ENCODE peak calls at places on chromosomes 7 and 10, in four cellular contexts. One of them, this sample, is unnamed.
A peak's percentile ranks its signal among the peaks of the same experiment; 100 is the strongest.

GRCh38 chr10:107834706-107835105 is 670.2 kb upstream of the SORCS1 start:
- DNase-seq in K562: no peak
- DNase-seq in HepG2: no peak
- DNase-seq in GM12878: no peak
- DNase-seq in this sample: no peak

GRCh38 chr10:69558559-69558958 is 14.7 kb downstream of the NEUROG3 start:
- DNase-seq in HepG2: no peak
- DNase-seq in K562: no peak
- DNase-seq in GM12878: no peak
- DNase-seq in this sample: no peak

GRCh38 chr10:50622497-50623298 is 1.1 kb downstream of the SGMS1 start:
- DNase-seq in HepG2: no peak
- DNase-seq in K562: peak; percentile 68
- DNase-seq in GM12878: no peak
- DNase-seq in this sample: peak; percentile 25

GRCh38 chr10:50396491-50397311 is 145.4 kb upstream of the ASAH2 start:
- DNase-seq in GM12878: no peak
- DNase-seq in HepG2: no peak
- DNase-seq in K562: peak; percentile 75
- DNase-seq in this sample: no peak

GRCh38 chr10:74934100-74934812 is 107.9 kb downstream of the KAT6B start:
- DNase-seq in K562: no peak
- DNase-seq in GM12878: no peak
- DNase-seq in HepG2: no peak
- DNase-seq in this sample: no peak

GRCh38 chr7:109956916-109957315 is 1134.0 kb upstream of the LRRN3 start:
- DNase-seq in HepG2: no peak
- DNase-seq in GM12878: no peak
- DNase-seq in K562: no peak
- DNase-seq in this sample: no peak

GRCh38 chr7:104267701-104268368 is 60.0 kb upstream of the ORC5 start:
- DNase-seq in K562: no peak
- DNase-seq in GM12878: no peak
- DNase-seq in HepG2: peak; percentile 4
- DNase-seq in this sample: no peak

GRCh38 chr10:37865264-37865663 is 7.9 kb upstream of the ZNF248 start:
- DNase-seq in K562: no peak
- DNase-seq in GM12878: no peak
- DNase-seq in HepG2: no peak
- DNase-seq in this sample: no peak

GRCh38 chr7:55006499-55006898 is 12.3 kb upstream of the EGFR start:
- DNase-seq in HepG2: no peak
- DNase-seq in K562: no peak
- DNase-seq in GM12878: no peak
- DNase-seq in this sample: peak; percentile 37

GRCh38 chr10:78626471-78626870 is 442.3 kb upstream of the ZMIZ1 start:
- DNase-seq in GM12878: no peak
- DNase-seq in K562: no peak
- DNase-seq in HepG2: no peak
- DNase-seq in this sample: no peak

GRCh38 chr7:100794741-100795140 is 32.6 kb downstream of the EPHB4 start:
- DNase-seq in HepG2: no peak
- DNase-seq in K562: no peak
- DNase-seq in GM12878: no peak
- DNase-seq in this sample: no peak

GRCh38 chr10:101774589-101775272 is 1.2 kb downstream of the FGF8 start:
- DNase-seq in K562: no peak
- DNase-seq in GM12878: no peak
- DNase-seq in HepG2: no peak
- DNase-seq in this sample: peak; percentile 64

GRCh38 chr10:122494173-122494820 is 32.9 kb downstream of the HTRA1 start:
- DNase-seq in GM12878: no peak
- DNase-seq in K562: no peak
- DNase-seq in HepG2: no peak
- DNase-seq in this sample: no peak

GRCh38 chr10:69738071-69738470 is 63.6 kb upstream of the COL13A1 start:
- DNase-seq in GM12878: no peak
- DNase-seq in K562: no peak
- DNase-seq in HepG2: no peak
- DNase-seq in this sample: no peak

GRCh38 chr10:117137031-117137910 is 799 bp downstream of the VAX1 start:
- DNase-seq in HepG2: no peak
- DNase-seq in GM12878: no peak
- DNase-seq in K562: no peak
- DNase-seq in this sample: peak; percentile 60

GRCh38 chr7:41788556-41788955 is 85.7 kb upstream of the INHBA start:
- DNase-seq in HepG2: no peak
- DNase-seq in GM12878: no peak
- DNase-seq in K562: no peak
- DNase-seq in this sample: no peak

GRCh38 chr7:55307123-55307916 is 57.8 kb upstream of the LANCL2 start:
- DNase-seq in GM12878: no peak
- DNase-seq in K562: no peak
- DNase-seq in HepG2: no peak
- DNase-seq in this sample: peak; percentile 33

GRCh38 chr10:4472190-4472904 is 353.7 kb upstream of the AKR1E2 start:
- DNase-seq in GM12878: no peak
- DNase-seq in K562: no peak
- DNase-seq in HepG2: no peak
- DNase-seq in this sample: no peak

GRCh38 chr7:3695602-3696001 is 394.6 kb downstream of the SDK1 start:
- DNase-seq in GM12878: no peak
- DNase-seq in K562: no peak
- DNase-seq in HepG2: no peak
- DNase-seq in this sample: no peak

GRCh38 chr7:69695998-69696657 is 97.9 kb downstream of the AUTS2 start:
- DNase-seq in K562: no peak
- DNase-seq in GM12878: peak; percentile 88
- DNase-seq in HepG2: no peak
- DNase-seq in this sample: no peak

GRCh38 chr10:58775960-58776574 is 263.4 kb downstream of the BICC1 start:
- DNase-seq in K562: no peak
- DNase-seq in GM12878: no peak
- DNase-seq in HepG2: no peak
- DNase-seq in this sample: no peak

GRCh38 chr7:132451161-132451560 is 125.1 kb downstream of the PLXNA4 start:
- DNase-seq in K562: no peak
- DNase-seq in GM12878: no peak
- DNase-seq in HepG2: no peak
- DNase-seq in this sample: no peak

GRCh38 chr7:142711722-142712616 is 37.3 kb upstream of the PRSS1 start:
- DNase-seq in K562: peak; percentile 35
- DNase-seq in HepG2: no peak
- DNase-seq in GM12878: no peak
- DNase-seq in this sample: no peak

GRCh38 chr10:90890347-90890746 is 18.6 kb downstream of the RPP30 start:
- DNase-seq in GM12878: no peak
- DNase-seq in HepG2: no peak
- DNase-seq in K562: no peak
- DNase-seq in this sample: no peak

GRCh38 chr10:42488416-42488815 is 150.0 kb downstream of the ZNF33B start:
- DNase-seq in HepG2: no peak
- DNase-seq in GM12878: no peak
- DNase-seq in K562: no peak
- DNase-seq in this sample: no peak

GRCh38 chr10:48306870-48307531 is 524 bp downstream of the MAPK8 start:
- DNase-seq in GM12878: no peak
- DNase-seq in HepG2: peak; percentile 21
- DNase-seq in K562: peak; percentile 78
- DNase-seq in this sample: no peak

GRCh38 chr7:77235280-77235679 is 35.7 kb upstream of the FGL2 start:
- DNase-seq in GM12878: no peak
- DNase-seq in HepG2: no peak
- DNase-seq in K562: no peak
- DNase-seq in this sample: no peak

GRCh38 chr10:109914966-109915365 is 8.3 kb downstream of the XPNPEP1 start:
- DNase-seq in HepG2: peak; percentile 61
- DNase-seq in K562: peak; percentile 18
- DNase-seq in GM12878: peak; percentile 41
- DNase-seq in this sample: no peak

GRCh38 chr10:119479532-119479931 is 63.0 kb downstream of the RGS10 start:
- DNase-seq in GM12878: no peak
- DNase-seq in K562: no peak
- DNase-seq in HepG2: no peak
- DNase-seq in this sample: no peak

GRCh38 chr10:38118072-38118807 is 24.1 kb downstream of the ZNF37A start:
- DNase-seq in HepG2: no peak
- DNase-seq in GM12878: no peak
- DNase-seq in K562: peak; percentile 6
- DNase-seq in this sample: no peak

GRCh38 chr7:134886353-134887057 is 99.8 kb upstream of the AGBL3 start:
- DNase-seq in K562: no peak
- DNase-seq in HepG2: peak; percentile 21
- DNase-seq in GM12878: no peak
- DNase-seq in this sample: no peak

GRCh38 chr7:5420841-5421625 is 2.6 kb downstream of the TNRC18 start:
- DNase-seq in HepG2: no peak
- DNase-seq in K562: peak; percentile 32
- DNase-seq in GM12878: no peak
- DNase-seq in this sample: no peak

GRCh38 chr10:98055875-98056516 is 25.6 kb upstream of the CRTAC1 start:
- DNase-seq in K562: peak; percentile 32
- DNase-seq in GM12878: no peak
- DNase-seq in HepG2: no peak
- DNase-seq in this sample: peak; percentile 74

GRCh38 chr7:136637826-136638225 is 230.6 kb upstream of the CHRM2 start:
- DNase-seq in GM12878: no peak
- DNase-seq in HepG2: no peak
- DNase-seq in K562: no peak
- DNase-seq in this sample: no peak

GRCh38 chr7:136635755-136636154 is 232.7 kb upstream of the CHRM2 start:
- DNase-seq in GM12878: no peak
- DNase-seq in K562: no peak
- DNase-seq in HepG2: no peak
- DNase-seq in this sample: no peak

DNA sequence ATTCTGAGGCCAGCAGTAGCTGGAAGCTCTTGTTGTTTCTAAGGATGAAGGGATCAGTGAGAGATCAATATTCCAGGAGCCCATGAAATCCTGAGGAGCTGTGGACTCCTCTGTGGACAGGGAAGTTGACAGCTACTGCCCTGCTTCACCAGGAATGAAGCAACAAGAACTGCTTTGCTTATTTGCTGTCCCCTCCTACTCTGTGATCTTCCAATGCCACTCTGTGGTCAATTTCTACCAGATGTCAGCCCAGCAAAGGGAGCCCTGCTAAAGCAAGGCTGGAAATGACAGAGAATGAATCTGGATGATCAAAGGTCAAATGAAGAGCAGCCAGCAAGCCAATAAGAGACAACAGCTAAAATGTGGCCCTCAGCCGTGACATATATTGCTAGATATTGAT is 227.5 kb upstream of the CHRM2 start:
- DNase-seq in HepG2: no peak
- DNase-seq in K562: no peak
- DNase-seq in GM12878: no peak
- DNase-seq in this sample: no peak
- TF ChIP-seq USF2 in HepG2: no peak
- TF ChIP-seq USF2 in K562: no peak
- TF ChIP-seq USF2 in GM12878: no peak
- TF ChIP-seq USF2 in this sample: no peak

GRCh38 chr7:49483142-49483541 is 290.3 kb upstream of the VWC2 start:
- DNase-seq in GM12878: no peak
- DNase-seq in K562: no peak
- DNase-seq in HepG2: peak; percentile 1
- DNase-seq in this sample: peak; percentile 11

GRCh38 chr7:49479936-49480544 is 293.4 kb upstream of the VWC2 start:
- DNase-seq in GM12878: no peak
- DNase-seq in HepG2: no peak
- DNase-seq in K562: no peak
- DNase-seq in this sample: no peak

GRCh38 chr7:49479421-49479820 is 294.0 kb upstream of the VWC2 start:
- DNase-seq in GM12878: no peak
- DNase-seq in K562: no peak
- DNase-seq in HepG2: no peak
- DNase-seq in this sample: no peak
- TF ChIP-seq ETV6 in GM12878: no peak
- TF ChIP-seq ETV6 in K562: no peak
- TF ChIP-seq ETV6 in HepG2: no peak
- TF ChIP-seq ETV6 in this sample: no peak

GRCh38 chr7:121385056-121385799 is 10.9 kb downstream of the FAM3C start:
- DNase-seq in GM12878: no peak
- DNase-seq in HepG2: no peak
- DNase-seq in K562: no peak
- DNase-seq in this sample: no peak
- TF ChIP-seq USF2 in GM12878: no peak
- TF ChIP-seq USF2 in HepG2: no peak
- TF ChIP-seq USF2 in K562: no peak
- TF ChIP-seq USF2 in this sample: no peak

DNA sequence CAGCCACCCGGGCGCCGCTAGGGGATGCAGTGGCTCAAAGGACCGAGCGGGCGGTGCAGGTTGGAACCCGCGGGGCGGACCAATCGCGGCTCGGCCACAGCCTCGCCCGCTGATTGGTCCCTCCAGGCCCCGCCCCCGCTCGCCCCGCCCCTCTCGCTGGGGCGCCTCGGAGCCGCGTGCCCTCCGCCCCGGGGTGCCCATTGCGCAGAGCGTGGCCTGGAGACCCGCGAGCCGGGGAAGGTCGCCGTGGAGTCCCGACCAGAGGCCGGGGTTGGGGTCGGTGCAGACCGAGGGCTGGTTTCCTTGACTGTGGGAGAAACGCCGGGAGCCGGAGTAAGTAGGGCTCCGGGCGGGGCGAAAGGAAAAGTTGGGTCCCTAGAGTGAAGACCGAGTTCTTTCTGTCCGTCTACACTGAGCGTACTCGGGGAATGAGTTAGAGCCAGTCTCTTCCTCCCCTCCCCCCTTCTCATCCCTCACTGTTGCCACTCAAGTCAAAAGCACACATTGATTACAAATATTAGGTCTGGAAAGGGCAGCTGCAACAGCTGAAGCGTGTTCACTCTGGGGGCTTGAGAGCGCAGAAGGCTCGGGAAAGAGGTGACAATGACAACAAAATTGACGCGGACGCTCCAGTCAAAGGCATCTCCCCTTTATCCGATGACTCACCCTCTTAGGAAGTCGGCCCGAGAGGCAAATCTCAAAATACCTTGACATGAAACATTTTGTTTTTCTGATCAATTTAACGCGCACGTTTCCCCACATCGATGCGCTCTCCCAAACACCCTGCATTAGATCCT is 844 bp upstream of the GATA3 start:
- DNase-seq in HepG2: no peak
- DNase-seq in GM12878: no peak
- DNase-seq in K562: peak; percentile 80
- DNase-seq in this sample: peak; percentile 93
- TF ChIP-seq ETV6 in HepG2: no peak
- TF ChIP-seq ETV6 in GM12878: no peak
- TF ChIP-seq ETV6 in K562: no peak
- TF ChIP-seq ETV6 in this sample: no peak

This sample was measured in WTC11.